ENCODE peak calls at places on chromosome 14, in six cellular contexts. O, A, F, C, Y and U are unnamed samples.

GRCh38 chr14:103105580-103106168 is 11.1 kb downstream of the EXOC3L4 start:
- DNase-seq in O (no peak), A (no peak), F (no peak), C (no peak), Y (no peak), U (peak)

GRCh38 chr14:101122114-101122854 is 218.8 kb upstream of the RTL1 start:
- DNase-seq in O (no peak), A (no peak), F (no peak), C (no peak), Y (no peak), U (peak)

GRCh38 chr14:99250636-99251208 is 21.3 kb downstream of the BCL11B start:
- DNase-seq in O (no peak), A (no peak), F (no peak), C (no peak), Y (no peak), U (no peak)

GRCh38 chr14:100578552-100578951 is 8.7 kb downstream of the BEGAIN start:
- DNase-seq in O (no peak), A (no peak), F (no peak), C (no peak), Y (no peak), U (no peak)

GRCh38 chr14:89379891-89380820 is 36.9 kb downstream of the FOXN3 start:
- DNase-seq in O (no peak), A (no peak), F (no peak), C (no peak), Y (no peak), U (no peak)

GRCh38 chr14:98177551-98177950 is 1094.4 kb downstream of the BCL11B start:
- DNase-seq in O (no peak), A (no peak), F (no peak), C (no peak), Y (no peak), U (no peak)

GRCh38 chr14:36657409-36658090 is 4.1 kb upstream of the PAX9 start:
- DNase-seq in O (no peak), A (peak), F (no peak), C (no peak), Y (no peak), U (no peak)

GRCh38 chr14:64758711-64759554 is 54.7 kb downstream of the PLEKHG3 start:
- DNase-seq in O (peak), A (peak), F (peak), C (no peak), Y (no peak), U (no peak)

GRCh38 chr14:46048127-46048526 is 603.5 kb downstream of the RPL10L start:
- DNase-seq in O (no peak), A (peak), F (peak), C (no peak), Y (peak), U (no peak)

GRCh38 chr14:52397844-52398243 is 83.7 kb downstream of the PTGER2 start:
- DNase-seq in O (no peak), A (no peak), F (no peak), C (no peak), Y (no peak), U (no peak)

GRCh38 chr14:36579573-36580140 is 2.8 kb downstream of the NKX2-8 start:
- DNase-seq in O (no peak), A (no peak), F (no peak), C (no peak), Y (no peak), U (no peak)

GRCh38 chr14:104031384-104031783 is 54.1 kb upstream of the ASPG start:
- DNase-seq in O (no peak), A (no peak), F (no peak), C (no peak), Y (no peak), U (no peak)

DNA sequence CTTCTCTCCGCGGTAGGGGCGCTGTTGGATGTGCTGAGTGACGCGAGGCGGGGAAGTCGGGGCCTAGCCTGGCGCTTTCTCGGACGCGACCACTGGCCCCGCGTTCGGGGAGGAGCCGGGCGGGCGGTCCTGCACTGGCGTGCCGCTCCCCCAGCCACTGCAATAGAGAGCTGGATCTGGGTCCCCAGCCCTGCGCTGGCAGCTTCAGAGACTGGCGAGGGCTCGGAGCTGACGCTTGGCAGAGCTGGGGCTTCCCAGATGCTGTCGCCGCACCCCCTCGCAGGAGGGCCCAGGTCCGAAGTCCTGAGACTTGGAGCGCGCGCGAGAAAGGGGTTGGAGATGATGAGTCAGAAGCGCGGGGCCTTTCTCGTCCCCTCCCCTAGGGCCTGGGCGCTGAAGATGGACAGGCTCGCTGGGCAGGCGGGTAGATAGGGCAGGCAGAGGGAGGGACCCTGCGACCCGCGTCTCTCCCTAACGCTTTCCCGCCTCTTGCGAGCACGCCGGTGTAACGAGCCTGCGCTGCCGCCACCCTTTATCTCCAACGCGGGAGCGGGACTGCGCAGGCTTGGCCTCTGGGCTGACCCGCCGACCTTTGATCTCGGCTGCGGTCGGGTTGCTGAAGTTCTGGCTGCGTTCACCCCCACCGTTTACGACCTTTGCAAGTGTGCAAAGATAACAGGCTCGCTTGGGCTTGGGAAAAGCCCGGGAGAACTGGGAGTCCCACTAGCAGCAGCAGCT is 3.0 kb downstream of the TMEM253 start:
- DNase-seq in O (peak), A (peak), F (peak), C (peak), Y (peak), U (peak)
- TF ChIP-seq CTCF in O (peak), A (peak), F (no peak), C (no peak), Y (peak), U (peak)

DNA sequence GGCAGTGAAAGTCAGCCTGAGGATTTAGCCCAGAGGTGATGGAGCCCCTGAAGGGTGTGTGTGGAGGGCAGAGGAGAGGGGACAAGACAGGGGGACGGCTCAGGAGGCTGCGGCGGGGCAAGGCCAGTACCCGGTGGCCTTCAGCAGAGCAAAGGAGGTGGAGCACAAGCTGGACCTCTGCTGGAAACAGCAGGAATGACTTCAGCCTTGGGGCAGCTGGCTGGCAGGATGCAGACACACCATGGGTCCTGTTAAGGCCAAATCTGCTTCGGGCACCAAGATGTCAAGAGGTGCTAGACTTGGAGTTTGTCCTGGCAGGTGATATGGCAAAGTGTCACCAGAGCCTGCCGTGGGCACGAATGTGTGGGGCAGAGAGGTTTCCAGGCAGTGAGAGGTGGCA is 92.1 kb downstream of the LGMN start:
- DNase-seq in O (no peak), A (no peak), F (no peak), C (no peak), Y (no peak), U (no peak)
- TF ChIP-seq CTCF in O (no peak), A (no peak), F (no peak), C (no peak), Y (no peak), U (no peak)

GRCh38 chr14:82079553-82079952 is 545.9 kb upstream of the SEL1L start:
- DNase-seq in O (no peak), A (no peak), F (no peak), C (no peak), Y (no peak), U (no peak)
- TF ChIP-seq CTCF in O (no peak), A (no peak), F (no peak), C (no peak), Y (no peak), U (no peak)

DNA sequence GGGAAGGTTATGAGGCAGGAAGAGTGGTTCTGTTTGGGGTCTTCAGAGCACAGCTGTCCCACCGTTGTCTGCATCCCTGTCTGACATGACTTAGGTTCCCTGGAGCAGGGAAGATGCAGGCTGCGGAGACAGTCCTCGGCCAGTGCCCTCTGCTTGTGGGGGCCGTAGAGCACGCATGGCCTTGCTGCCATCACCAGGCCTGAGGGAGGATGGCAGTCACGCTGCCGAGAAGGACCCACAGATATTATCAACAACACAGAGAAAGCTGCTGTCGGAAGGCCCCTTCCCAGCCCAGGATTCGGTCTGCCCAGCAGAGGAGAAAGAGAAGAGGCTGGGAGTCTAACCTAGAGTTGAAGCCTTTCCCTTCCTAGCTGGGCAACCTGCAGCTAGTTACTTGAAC is 35.0 kb downstream of the ERH start:
- DNase-seq in O (peak), A (peak), F (no peak), C (no peak), Y (no peak), U (no peak)
- TF ChIP-seq CTCF in O (peak), A (peak), F (no peak), C (no peak), Y (no peak), U (peak)

GRCh38 chr14:84404246-84404645 is 1125.7 kb upstream of the FLRT2 start:
- DNase-seq in O (no peak), A (no peak), F (no peak), C (no peak), Y (no peak), U (no peak)

GRCh38 chr14:84409435-84409834 is 1120.5 kb upstream of the FLRT2 start:
- DNase-seq in O (no peak), A (no peak), F (no peak), C (no peak), Y (no peak), U (no peak)

GRCh38 chr14:84399296-84399910 is 1130.5 kb upstream of the FLRT2 start:
- DNase-seq in O (no peak), A (no peak), F (no peak), C (no peak), Y (no peak), U (no peak)

GRCh38 chr14:84401631-84402030 is 1128.3 kb upstream of the FLRT2 start:
- DNase-seq in O (no peak), A (no peak), F (no peak), C (no peak), Y (no peak), U (no peak)

GRCh38 chr14:84403585-84403984 is 1126.4 kb upstream of the FLRT2 start:
- DNase-seq in O (no peak), A (peak), F (no peak), C (no peak), Y (no peak), U (no peak)
- TF ChIP-seq CTCF in O (no peak), A (no peak), F (no peak), C (no peak), Y (no peak), U (no peak)

DNA sequence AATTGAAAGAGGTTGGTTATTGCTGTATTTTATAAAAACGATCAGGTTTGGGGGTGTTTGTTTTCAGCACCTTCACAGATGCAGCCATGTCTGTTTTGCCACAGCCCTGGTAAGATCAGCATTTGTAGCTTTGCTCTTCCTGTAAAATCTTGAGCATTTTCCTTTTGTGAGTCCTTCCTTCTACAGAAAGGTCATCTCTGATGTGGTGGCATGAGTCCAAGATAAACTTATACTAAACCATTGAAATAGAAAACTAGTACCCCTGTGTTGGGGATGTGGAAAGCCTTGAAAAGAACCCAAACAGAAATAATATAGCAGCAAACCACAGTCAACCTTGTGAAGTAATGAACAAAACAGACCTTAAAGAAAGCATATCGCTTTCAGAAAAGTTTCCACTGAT is 85.5 kb downstream of the TGFB3 start:
- DNase-seq in O (no peak), A (no peak), F (no peak), C (no peak), Y (no peak), U (no peak)
- TF ChIP-seq CTCF in O (no peak), A (no peak), F (no peak), C (no peak), Y (no peak), U (no peak)

GRCh38 chr14:31921741-31922140 is 155.4 kb upstream of the ARHGAP5 start:
- DNase-seq in O (no peak), A (no peak), F (no peak), C (no peak), Y (no peak), U (no peak)
- TF ChIP-seq CTCF in O (no peak), A (no peak), F (no peak), C (no peak), Y (no peak), U (no peak)

DNA sequence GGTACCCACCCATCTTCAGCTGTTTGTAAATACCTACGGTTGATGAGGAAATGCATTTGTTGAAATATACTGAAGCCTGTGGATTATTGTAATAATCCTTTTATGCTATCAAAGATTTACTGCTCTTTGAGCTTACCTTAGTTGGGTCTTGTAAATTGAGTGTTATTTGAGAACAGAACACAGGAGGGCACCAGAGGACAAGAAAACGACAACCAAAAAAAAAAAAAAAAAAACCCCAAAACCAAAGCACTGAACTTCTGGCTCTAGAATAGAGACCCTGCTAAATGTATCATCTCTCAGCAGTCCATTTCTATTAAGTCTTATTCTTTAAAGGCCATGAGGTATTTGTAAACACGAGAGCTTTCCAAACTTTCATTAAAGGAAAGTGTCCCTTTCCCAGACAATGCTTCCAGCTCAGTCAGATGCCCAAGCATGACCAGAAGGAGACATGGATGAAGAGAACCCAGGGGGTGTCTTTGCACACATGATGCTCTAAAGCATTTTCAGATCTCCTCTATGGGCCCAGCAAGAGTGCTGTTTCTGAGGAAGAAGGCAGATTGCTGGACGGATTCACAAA is 763.9 kb downstream of the NRXN3 start:
- DNase-seq in O (no peak), A (peak), F (peak), C (no peak), Y (no peak), U (no peak)
- TF ChIP-seq CTCF in O (peak), A (peak), F (peak), C (no peak), Y (peak), U (peak)

DNA sequence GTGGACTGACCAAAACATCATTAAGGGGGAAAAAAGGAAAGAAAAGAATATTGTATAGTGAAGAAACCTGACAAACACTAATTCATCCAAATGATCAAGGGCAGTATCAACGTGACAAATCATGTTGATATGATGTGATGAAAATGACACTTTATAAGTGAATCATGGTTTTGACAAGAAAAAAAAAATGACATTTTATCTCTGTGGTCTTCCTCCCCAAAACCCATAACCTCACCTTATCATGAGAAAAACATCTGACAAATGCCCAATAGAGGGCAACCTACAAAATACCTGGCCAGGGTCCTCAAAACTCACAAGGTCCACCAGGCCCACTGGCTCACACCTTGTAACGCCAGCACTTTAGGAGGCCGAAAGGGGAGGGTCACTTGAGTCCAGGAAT is 13.8 kb downstream of the TMED10 start:
- DNase-seq in O (no peak), A (no peak), F (no peak), C (no peak), Y (no peak), U (no peak)
- TF ChIP-seq CTCF in O (no peak), A (no peak), F (no peak), C (no peak), Y (peak), U (no peak)